ENCODE peak calls at places on chromosomes 16 and 17, in six cellular contexts. One of them, this sample, is unnamed.
A peak's percentile ranks its signal among the peaks of the same experiment; 100 is the strongest.

GRCh38 chr16:87416826-87417471 is 24.8 kb downstream of the MAP1LC3B start:
- DNase-seq in IMR-90: peak; percentile 72
- DNase-seq in SK-N-SH: peak; percentile 73
- DNase-seq in neural progenitor cell: peak; percentile 19
- DNase-seq in GM23338: no peak
- DNase-seq in GM23248: peak; percentile 75
- DNase-seq in this sample: peak; percentile 67

GRCh38 chr16:3461120-3461519 is 17.6 kb downstream of the NAA60 start:
- DNase-seq in IMR-90: no peak
- DNase-seq in SK-N-SH: no peak
- DNase-seq in neural progenitor cell: peak; percentile 68
- DNase-seq in GM23338: no peak
- DNase-seq in GM23248: no peak
- DNase-seq in this sample: no peak

GRCh38 chr16:57252148-57252721 is 7.2 kb downstream of the ARL2BP start:
- DNase-seq in IMR-90: no peak
- DNase-seq in SK-N-SH: no peak
- DNase-seq in neural progenitor cell: no peak
- DNase-seq in GM23338: no peak
- DNase-seq in GM23248: no peak
- DNase-seq in this sample: no peak

GRCh38 chr16:80387308-80387921 is 153.4 kb upstream of the DYNLRB2 start:
- DNase-seq in IMR-90: no peak
- DNase-seq in SK-N-SH: no peak
- DNase-seq in neural progenitor cell: no peak
- DNase-seq in GM23338: no peak
- DNase-seq in GM23248: no peak
- DNase-seq in this sample: no peak

GRCh38 chr17:3962217-3963069 is 1.8 kb downstream of the ATP2A3 start:
- DNase-seq in IMR-90: no peak
- DNase-seq in SK-N-SH: no peak
- DNase-seq in neural progenitor cell: no peak
- DNase-seq in GM23338: no peak
- DNase-seq in GM23248: no peak
- DNase-seq in this sample: peak; percentile 84

GRCh38 chr17:28746611-28747045 is 2.8 kb downstream of the TRAF4 start:
- DNase-seq in IMR-90: no peak
- DNase-seq in SK-N-SH: no peak
- DNase-seq in neural progenitor cell: peak; percentile 63
- DNase-seq in GM23338: peak; percentile 63
- DNase-seq in GM23248: no peak
- DNase-seq in this sample: no peak

GRCh38 chr17:2701161-2701995 is 10.2 kb downstream of the CLUH start:
- DNase-seq in IMR-90: no peak
- DNase-seq in SK-N-SH: peak; percentile 24
- DNase-seq in neural progenitor cell: no peak
- DNase-seq in GM23338: no peak
- DNase-seq in GM23248: no peak
- DNase-seq in this sample: no peak

GRCh38 chr17:7304179-7304578 is 3.2 kb upstream of the EIF5A start:
- DNase-seq in IMR-90: no peak
- DNase-seq in SK-N-SH: no peak
- DNase-seq in neural progenitor cell: no peak
- DNase-seq in GM23338: no peak
- DNase-seq in GM23248: no peak
- DNase-seq in this sample: no peak

GRCh38 chr16:27498916-27499658 is 50.6 kb downstream of the GTF3C1 start:
- DNase-seq in IMR-90: no peak
- DNase-seq in SK-N-SH: no peak
- DNase-seq in neural progenitor cell: no peak
- DNase-seq in GM23338: no peak
- DNase-seq in GM23248: no peak
- DNase-seq in this sample: no peak

GRCh38 chr17:34314279-34314678 is 5.0 kb upstream of the CCL8 start:
- DNase-seq in IMR-90: peak; percentile 52
- DNase-seq in SK-N-SH: no peak
- DNase-seq in neural progenitor cell: no peak
- DNase-seq in GM23338: no peak
- DNase-seq in GM23248: peak; percentile 59
- DNase-seq in this sample: no peak

GRCh38 chr17:17724307-17724921 is 43.2 kb downstream of the RAI1 start:
- DNase-seq in IMR-90: peak; percentile 54
- DNase-seq in SK-N-SH: peak; percentile 87
- DNase-seq in neural progenitor cell: peak; percentile 90
- DNase-seq in GM23338: peak; percentile 82
- DNase-seq in GM23248: peak; percentile 51
- DNase-seq in this sample: peak; percentile 62

GRCh38 chr17:29383687-29384086 is 6.5 kb upstream of the TAOK1 start:
- DNase-seq in IMR-90: peak; percentile 47
- DNase-seq in SK-N-SH: no peak
- DNase-seq in neural progenitor cell: no peak
- DNase-seq in GM23338: no peak
- DNase-seq in GM23248: peak; percentile 77
- DNase-seq in this sample: no peak

GRCh38 chr17:74873874-74874614 is 1.2 kb upstream of the FDXR start:
- DNase-seq in IMR-90: no peak
- DNase-seq in SK-N-SH: peak; percentile 68
- DNase-seq in neural progenitor cell: no peak
- DNase-seq in GM23338: no peak
- DNase-seq in GM23248: peak; percentile 27
- DNase-seq in this sample: no peak

GRCh38 chr16:84434800-84435199 is 66.5 kb downstream of the ATP2C2 start:
- DNase-seq in IMR-90: no peak
- DNase-seq in SK-N-SH: no peak
- DNase-seq in neural progenitor cell: no peak
- DNase-seq in GM23338: no peak
- DNase-seq in GM23248: no peak
- DNase-seq in this sample: no peak

GRCh38 chr17:81532490-81533287 is 4.5 kb downstream of the FSCN2 start:
- DNase-seq in IMR-90: no peak
- DNase-seq in SK-N-SH: no peak
- DNase-seq in neural progenitor cell: no peak
- DNase-seq in GM23338: no peak
- DNase-seq in GM23248: no peak
- DNase-seq in this sample: no peak

GRCh38 chr17:63827801-63828221 is 348 bp upstream of the FTSJ3 start:
- DNase-seq in IMR-90: no peak
- DNase-seq in SK-N-SH: no peak
- DNase-seq in neural progenitor cell: no peak
- DNase-seq in GM23338: no peak
- DNase-seq in GM23248: no peak
- DNase-seq in this sample: peak; percentile 62

GRCh38 chr17:61635913-61636432 is 45.0 kb upstream of the NACA2 start:
- DNase-seq in IMR-90: peak; percentile 66
- DNase-seq in SK-N-SH: peak; percentile 28
- DNase-seq in neural progenitor cell: peak; percentile 55
- DNase-seq in GM23338: peak; percentile 76
- DNase-seq in GM23248: peak; percentile 60
- DNase-seq in this sample: peak; percentile 89

GRCh38 chr17:50149425-50150353 is 788 bp downstream of the PPP1R9B start:
- DNase-seq in IMR-90: peak; percentile 48
- DNase-seq in SK-N-SH: peak; percentile 84
- DNase-seq in neural progenitor cell: peak; percentile 87
- DNase-seq in GM23338: peak; percentile 78
- DNase-seq in GM23248: peak; percentile 84
- DNase-seq in this sample: peak; percentile 84

GRCh38 chr17:2194778-2195417 is 108.7 kb downstream of the SMG6 start:
- DNase-seq in IMR-90: no peak
- DNase-seq in SK-N-SH: no peak
- DNase-seq in neural progenitor cell: peak; percentile 33
- DNase-seq in GM23338: peak; percentile 93
- DNase-seq in GM23248: peak; percentile 29
- DNase-seq in this sample: no peak

GRCh38 chr17:72976971-72977767 is 115.3 kb downstream of the SLC39A11 start:
- DNase-seq in IMR-90: peak; percentile 95
- DNase-seq in SK-N-SH: no peak
- DNase-seq in neural progenitor cell: no peak
- DNase-seq in GM23338: no peak
- DNase-seq in GM23248: peak; percentile 92
- DNase-seq in this sample: peak; percentile 95

GRCh38 chr17:8125196-8125946 is 1.5 kb upstream of the HES7 start:
- DNase-seq in IMR-90: peak; percentile 60
- DNase-seq in SK-N-SH: peak; percentile 88
- DNase-seq in neural progenitor cell: peak; percentile 84
- DNase-seq in GM23338: peak; percentile 74
- DNase-seq in GM23248: peak; percentile 66
- DNase-seq in this sample: peak; percentile 94

GRCh38 chr16:19363741-19364140 is 53.9 kb upstream of the TMC5 start:
- DNase-seq in IMR-90: no peak
- DNase-seq in SK-N-SH: no peak
- DNase-seq in neural progenitor cell: no peak
- DNase-seq in GM23338: no peak
- DNase-seq in GM23248: no peak
- DNase-seq in this sample: no peak

GRCh38 chr17:12985431-12986285 is 32.2 kb downstream of the ELAC2 start:
- DNase-seq in IMR-90: peak; percentile 32
- DNase-seq in SK-N-SH: no peak
- DNase-seq in neural progenitor cell: no peak
- DNase-seq in GM23338: no peak
- DNase-seq in GM23248: peak; percentile 35
- DNase-seq in this sample: peak; percentile 90

GRCh38 chr17:73786286-73786743 is 142.1 kb upstream of the SDK2 start:
- DNase-seq in IMR-90: no peak
- DNase-seq in SK-N-SH: no peak
- DNase-seq in neural progenitor cell: peak; percentile 89
- DNase-seq in GM23338: peak; percentile 47
- DNase-seq in GM23248: no peak
- DNase-seq in this sample: no peak

GRCh38 chr17:81200695-81201580 is 21.8 kb downstream of the CEP131 start:
- DNase-seq in IMR-90: peak; percentile 72
- DNase-seq in SK-N-SH: peak; percentile 91
- DNase-seq in neural progenitor cell: peak; percentile 62
- DNase-seq in GM23338: peak; percentile 73
- DNase-seq in GM23248: peak; percentile 79
- DNase-seq in this sample: peak; percentile 88

GRCh38 chr16:57773680-57774295 is 28.5 kb downstream of the KIFC3 start:
- DNase-seq in IMR-90: peak; percentile 77
- DNase-seq in SK-N-SH: no peak
- DNase-seq in neural progenitor cell: no peak
- DNase-seq in GM23338: no peak
- DNase-seq in GM23248: no peak
- DNase-seq in this sample: no peak

GRCh38 chr17:56833023-56833811 is 503 bp downstream of the C17orf67 start:
- DNase-seq in IMR-90: peak; percentile 58
- DNase-seq in SK-N-SH: peak; percentile 86
- DNase-seq in neural progenitor cell: peak; percentile 90
- DNase-seq in GM23338: peak; percentile 77
- DNase-seq in GM23248: peak; percentile 79
- DNase-seq in this sample: peak; percentile 75

GRCh38 chr17:35089846-35090193 is 26.3 kb upstream of the RFFL start:
- DNase-seq in IMR-90: peak; percentile 34
- DNase-seq in SK-N-SH: no peak
- DNase-seq in neural progenitor cell: peak; percentile 27
- DNase-seq in GM23338: peak; percentile 72
- DNase-seq in GM23248: peak; percentile 62
- DNase-seq in this sample: no peak

GRCh38 chr16:73010150-73010676 is 37.7 kb downstream of the ZFHX3 start:
- DNase-seq in IMR-90: no peak
- DNase-seq in SK-N-SH: peak; percentile 80
- DNase-seq in neural progenitor cell: peak; percentile 53
- DNase-seq in GM23338: no peak
- DNase-seq in GM23248: no peak
- DNase-seq in this sample: no peak

GRCh38 chr16:15033309-15033707 is 22.6 kb downstream of the NTAN1 start:
- DNase-seq in IMR-90: no peak
- DNase-seq in SK-N-SH: peak; percentile 72
- DNase-seq in neural progenitor cell: no peak
- DNase-seq in GM23338: no peak
- DNase-seq in GM23248: no peak
- DNase-seq in this sample: no peak

GRCh38 chr16:23362460-23363317 is 60.6 kb downstream of the SCNN1B start:
- DNase-seq in IMR-90: no peak
- DNase-seq in SK-N-SH: no peak
- DNase-seq in neural progenitor cell: no peak
- DNase-seq in GM23338: no peak
- DNase-seq in GM23248: no peak
- DNase-seq in this sample: no peak

GRCh38 chr16:88599092-88599733 is 29.0 kb downstream of the ZC3H18 start:
- DNase-seq in IMR-90: no peak
- DNase-seq in SK-N-SH: no peak
- DNase-seq in neural progenitor cell: no peak
- DNase-seq in GM23338: no peak
- DNase-seq in GM23248: no peak
- DNase-seq in this sample: no peak

GRCh38 chr17:39036009-39036408 is 68.8 kb upstream of the FBXO47 start:
- DNase-seq in IMR-90: no peak
- DNase-seq in SK-N-SH: no peak
- DNase-seq in neural progenitor cell: no peak
- DNase-seq in GM23338: no peak
- DNase-seq in GM23248: no peak
- DNase-seq in this sample: no peak

GRCh38 chr17:79654350-79654959 is 43.6 kb upstream of the RBFOX3 start:
- DNase-seq in IMR-90: no peak
- DNase-seq in SK-N-SH: no peak
- DNase-seq in neural progenitor cell: no peak
- DNase-seq in GM23338: no peak
- DNase-seq in GM23248: no peak
- DNase-seq in this sample: no peak
- H3K4me1 ChIP-seq in IMR-90: no peaks in the 10 kb centered on the region
- H3K4me1 ChIP-seq in SK-N-SH: no peaks in the 10 kb centered on the region
- H3K4me1 ChIP-seq in neural progenitor cell: peaks cover 5% of the 10 kb centered on the region
- H3K4me1 ChIP-seq in GM23338: peaks cover 4% of the 10 kb centered on the region
- H3K4me1 ChIP-seq in GM23248: no peaks in the 10 kb centered on the region
- H3K4me1 ChIP-seq in this sample: no peaks in the 10 kb centered on the region

DNA sequence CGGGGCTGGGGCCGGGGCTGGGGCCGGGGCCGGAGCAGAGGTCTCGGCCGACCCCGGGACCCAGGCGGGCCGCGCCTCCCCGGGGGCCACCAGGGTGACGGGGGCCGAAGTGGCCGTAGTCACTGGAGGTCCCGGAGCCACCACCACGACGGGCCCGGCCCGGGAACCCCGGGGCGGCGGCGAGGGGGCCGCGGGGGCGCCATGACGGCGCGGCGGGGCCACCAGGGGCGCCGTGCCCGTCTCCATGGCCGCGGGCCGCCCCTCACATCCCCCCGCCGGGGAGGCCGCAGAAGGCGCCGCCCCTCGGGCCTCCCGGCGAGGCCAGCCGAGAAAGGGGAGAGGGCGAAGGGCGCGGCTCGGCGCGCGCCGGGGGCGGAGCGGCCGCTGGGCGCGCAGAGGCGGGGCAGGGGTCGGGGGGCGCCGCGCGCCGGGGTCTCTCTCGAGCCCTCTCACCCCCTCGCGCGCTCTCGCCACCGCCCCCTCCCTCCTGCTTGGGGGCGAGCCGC is 303 bp downstream of the TBC1D10B start:
- DNase-seq in IMR-90: no peak
- DNase-seq in SK-N-SH: no peak
- DNase-seq in neural progenitor cell: no peak
- DNase-seq in GM23338: no peak
- DNase-seq in GM23248: no peak
- DNase-seq in this sample: no peak
- H2AFZ ChIP-seq in IMR-90: peak overlapping the region; percentile 80
- H2AFZ ChIP-seq in SK-N-SH: no peak overlapping the region
- H2AFZ ChIP-seq in neural progenitor cell: no peak overlapping the region
- H2AFZ ChIP-seq in GM23338: no peak overlapping the region
- H2AFZ ChIP-seq in GM23248: no peak overlapping the region
- H2AFZ ChIP-seq in this sample: no peak overlapping the region

GRCh38 chr17:78197147-78197830 is 10.1 kb downstream of the AFMID start:
- DNase-seq in IMR-90: no peak
- DNase-seq in SK-N-SH: no peak
- DNase-seq in neural progenitor cell: no peak
- DNase-seq in GM23338: no peak
- DNase-seq in GM23248: no peak
- DNase-seq in this sample: no peak
- H3K36me3 ChIP-seq in IMR-90: peaks cover 7% of the 10 kb centered on the region
- H3K36me3 ChIP-seq in SK-N-SH: peaks cover 9% of the 10 kb centered on the region
- H3K36me3 ChIP-seq in neural progenitor cell: no peaks in the 10 kb centered on the region
- H3K36me3 ChIP-seq in GM23338: peaks cover 10% of the 10 kb centered on the region
- H3K36me3 ChIP-seq in GM23248: no peaks in the 10 kb centered on the region
- H3K36me3 ChIP-seq in this sample: peaks cover 46% of the 10 kb centered on the region

GRCh38 chr17:36185416-36185815 is 9.0 kb upstream of the TBC1D3B start:
- DNase-seq in IMR-90: no peak
- DNase-seq in SK-N-SH: no peak
- DNase-seq in neural progenitor cell: no peak
- DNase-seq in GM23338: no peak
- DNase-seq in GM23248: no peak
- DNase-seq in this sample: peak; percentile 31
- H3K4me1 ChIP-seq in IMR-90: no peaks in the 10 kb centered on the region
- H3K4me1 ChIP-seq in SK-N-SH: no peaks in the 10 kb centered on the region
- H3K4me1 ChIP-seq in neural progenitor cell: peaks cover 4% of the 10 kb centered on the region
- H3K4me1 ChIP-seq in GM23338: no peaks in the 10 kb centered on the region
- H3K4me1 ChIP-seq in GM23248: peaks cover 5% of the 10 kb centered on the region
- H3K4me1 ChIP-seq in this sample: peaks cover 12% of the 10 kb centered on the region

This sample was measured in Karpas-422.